ENCODE peak calls at places on chromosomes 6 and 20, in eight cellular contexts. One of them, this sample, is unnamed.

GRCh38 chr6:64325093-64325492 is 689.5 kb downstream of the PHF3 start:
- DNase-seq in activated T-cell treated with anti-CD3 and anti-CD28 coated beads, Interleukin-2, amount 50 U/mL, for 72 hours: no peak
- DNase-seq in neuronal stem cell: no peak
- DNase-seq in activated CD8-positive, alpha-beta T cell treated with anti-CD3 and anti-CD28 coated beads, Interleukin-2, amount 10 ng/mL, durations not matched to agents 7 days and 5 days: no peak
- DNase-seq in ovary: no peak
- DNase-seq in RCC 7860: no peak
- DNase-seq in activated effector memory CD4-positive, alpha-beta T cell treated with Interleukin-2 at 50 U/mL for 16 hours: no peak
- DNase-seq in astrocyte of the hippocampus: no peak
- DNase-seq in this sample: no peak

GRCh38 chr6:168884646-168885086 is 369.0 kb downstream of the THBS2 start:
- DNase-seq in activated T-cell treated with anti-CD3 and anti-CD28 coated beads, Interleukin-2, amount 50 U/mL, for 72 hours: peak; percentile 68
- DNase-seq in neuronal stem cell: peak; percentile 56
- DNase-seq in activated CD8-positive, alpha-beta T cell treated with anti-CD3 and anti-CD28 coated beads, Interleukin-2, amount 10 ng/mL, durations not matched to agents 7 days and 5 days: peak; percentile 79
- DNase-seq in ovary: peak; percentile 79
- DNase-seq in RCC 7860: peak; percentile 44
- DNase-seq in activated effector memory CD4-positive, alpha-beta T cell treated with Interleukin-2 at 50 U/mL for 16 hours: peak; percentile 72
- DNase-seq in astrocyte of the hippocampus: peak; percentile 63
- DNase-seq in this sample: peak; percentile 83

GRCh38 chr20:24668791-24669190 is 199.4 kb downstream of the SYNDIG1 start:
- DNase-seq in activated T-cell treated with anti-CD3 and anti-CD28 coated beads, Interleukin-2, amount 50 U/mL, for 72 hours: no peak
- DNase-seq in neuronal stem cell: no peak
- DNase-seq in activated CD8-positive, alpha-beta T cell treated with anti-CD3 and anti-CD28 coated beads, Interleukin-2, amount 10 ng/mL, durations not matched to agents 7 days and 5 days: no peak
- DNase-seq in ovary: no peak
- DNase-seq in RCC 7860: no peak
- DNase-seq in activated effector memory CD4-positive, alpha-beta T cell treated with Interleukin-2 at 50 U/mL for 16 hours: no peak
- DNase-seq in astrocyte of the hippocampus: no peak
- DNase-seq in this sample: no peak

GRCh38 chr20:362271-363254 is 15.7 kb downstream of the NRSN2 start:
- DNase-seq in activated T-cell treated with anti-CD3 and anti-CD28 coated beads, Interleukin-2, amount 50 U/mL, for 72 hours: peak; percentile 70
- DNase-seq in neuronal stem cell: no peak
- DNase-seq in activated CD8-positive, alpha-beta T cell treated with anti-CD3 and anti-CD28 coated beads, Interleukin-2, amount 10 ng/mL, durations not matched to agents 7 days and 5 days: peak; percentile 67
- DNase-seq in ovary: peak; percentile 63
- DNase-seq in RCC 7860: peak; percentile 95
- DNase-seq in activated effector memory CD4-positive, alpha-beta T cell treated with Interleukin-2 at 50 U/mL for 16 hours: no peak
- DNase-seq in astrocyte of the hippocampus: peak; percentile 89
- DNase-seq in this sample: peak; percentile 63

GRCh38 chr20:46221271-46221670 is 87.0 kb downstream of the CDH22 start:
- DNase-seq in activated T-cell treated with anti-CD3 and anti-CD28 coated beads, Interleukin-2, amount 50 U/mL, for 72 hours: no peak
- DNase-seq in neuronal stem cell: no peak
- DNase-seq in activated CD8-positive, alpha-beta T cell treated with anti-CD3 and anti-CD28 coated beads, Interleukin-2, amount 10 ng/mL, durations not matched to agents 7 days and 5 days: no peak
- DNase-seq in ovary: no peak
- DNase-seq in RCC 7860: no peak
- DNase-seq in activated effector memory CD4-positive, alpha-beta T cell treated with Interleukin-2 at 50 U/mL for 16 hours: no peak
- DNase-seq in astrocyte of the hippocampus: no peak
- DNase-seq in this sample: no peak

GRCh38 chr6:33856655-33857054 is 52.9 kb upstream of the MLN start:
- DNase-seq in activated T-cell treated with anti-CD3 and anti-CD28 coated beads, Interleukin-2, amount 50 U/mL, for 72 hours: peak; percentile 90
- DNase-seq in neuronal stem cell: no peak
- DNase-seq in activated CD8-positive, alpha-beta T cell treated with anti-CD3 and anti-CD28 coated beads, Interleukin-2, amount 10 ng/mL, durations not matched to agents 7 days and 5 days: peak; percentile 89
- DNase-seq in ovary: no peak
- DNase-seq in RCC 7860: peak; percentile 26
- DNase-seq in activated effector memory CD4-positive, alpha-beta T cell treated with Interleukin-2 at 50 U/mL for 16 hours: peak; percentile 73
- DNase-seq in astrocyte of the hippocampus: no peak
- DNase-seq in this sample: peak; percentile 72

GRCh38 chr6:65501045-65501444 is 206.0 kb downstream of the EYS start:
- DNase-seq in activated T-cell treated with anti-CD3 and anti-CD28 coated beads, Interleukin-2, amount 50 U/mL, for 72 hours: no peak
- DNase-seq in neuronal stem cell: no peak
- DNase-seq in activated CD8-positive, alpha-beta T cell treated with anti-CD3 and anti-CD28 coated beads, Interleukin-2, amount 10 ng/mL, durations not matched to agents 7 days and 5 days: no peak
- DNase-seq in ovary: no peak
- DNase-seq in RCC 7860: no peak
- DNase-seq in activated effector memory CD4-positive, alpha-beta T cell treated with Interleukin-2 at 50 U/mL for 16 hours: no peak
- DNase-seq in astrocyte of the hippocampus: no peak
- DNase-seq in this sample: no peak

GRCh38 chr6:7914991-7915789 is 4.6 kb upstream of the TXNDC5 start:
- DNase-seq in activated T-cell treated with anti-CD3 and anti-CD28 coated beads, Interleukin-2, amount 50 U/mL, for 72 hours: no peak
- DNase-seq in neuronal stem cell: no peak
- DNase-seq in activated CD8-positive, alpha-beta T cell treated with anti-CD3 and anti-CD28 coated beads, Interleukin-2, amount 10 ng/mL, durations not matched to agents 7 days and 5 days: no peak
- DNase-seq in ovary: no peak
- DNase-seq in RCC 7860: no peak
- DNase-seq in activated effector memory CD4-positive, alpha-beta T cell treated with Interleukin-2 at 50 U/mL for 16 hours: no peak
- DNase-seq in astrocyte of the hippocampus: no peak
- DNase-seq in this sample: no peak

GRCh38 chr6:157879873-157880254 is 56.8 kb downstream of the SNX9 start:
- DNase-seq in activated T-cell treated with anti-CD3 and anti-CD28 coated beads, Interleukin-2, amount 50 U/mL, for 72 hours: no peak
- DNase-seq in neuronal stem cell: no peak
- DNase-seq in activated CD8-positive, alpha-beta T cell treated with anti-CD3 and anti-CD28 coated beads, Interleukin-2, amount 10 ng/mL, durations not matched to agents 7 days and 5 days: no peak
- DNase-seq in ovary: no peak
- DNase-seq in RCC 7860: no peak
- DNase-seq in activated effector memory CD4-positive, alpha-beta T cell treated with Interleukin-2 at 50 U/mL for 16 hours: no peak
- DNase-seq in astrocyte of the hippocampus: peak; percentile 49
- DNase-seq in this sample: no peak

GRCh38 chr6:43884660-43885022 is 114.6 kb downstream of the VEGFA start:
- DNase-seq in activated T-cell treated with anti-CD3 and anti-CD28 coated beads, Interleukin-2, amount 50 U/mL, for 72 hours: no peak
- DNase-seq in neuronal stem cell: no peak
- DNase-seq in activated CD8-positive, alpha-beta T cell treated with anti-CD3 and anti-CD28 coated beads, Interleukin-2, amount 10 ng/mL, durations not matched to agents 7 days and 5 days: no peak
- DNase-seq in ovary: no peak
- DNase-seq in RCC 7860: no peak
- DNase-seq in activated effector memory CD4-positive, alpha-beta T cell treated with Interleukin-2 at 50 U/mL for 16 hours: no peak
- DNase-seq in astrocyte of the hippocampus: no peak
- DNase-seq in this sample: no peak

GRCh38 chr20:41018153-41018552 is 10.5 kb upstream of the TOP1 start:
- DNase-seq in activated T-cell treated with anti-CD3 and anti-CD28 coated beads, Interleukin-2, amount 50 U/mL, for 72 hours: no peak
- DNase-seq in neuronal stem cell: no peak
- DNase-seq in activated CD8-positive, alpha-beta T cell treated with anti-CD3 and anti-CD28 coated beads, Interleukin-2, amount 10 ng/mL, durations not matched to agents 7 days and 5 days: no peak
- DNase-seq in ovary: no peak
- DNase-seq in RCC 7860: no peak
- DNase-seq in activated effector memory CD4-positive, alpha-beta T cell treated with Interleukin-2 at 50 U/mL for 16 hours: no peak
- DNase-seq in astrocyte of the hippocampus: no peak
- DNase-seq in this sample: no peak

This sample was measured in activated CD4-positive, alpha-beta T cell treated with anti-CD3 and anti-CD28 coated beads, Interleukin-2, amount 50 U/mL, for 48 hours.